ENCODE peak calls at places on chromosomes 7 and 10, in five cellular contexts. F is K562, L is cardiac fibroblast, Q is GM23338, J is left lung. C is an unnamed sample.

GRCh38 chr7:87570178-87570577 is 30.5 kb downstream of the ABCB1 start:
- DNase-seq in F (no peak), L (peak; percentile 1), Q (no peak), J (no peak), C (peak; percentile 73)

GRCh38 chr7:33707427-33707826 is 197.9 kb upstream of the BMPER start:
- DNase-seq in F (no peak), L (no peak), Q (no peak), J (no peak), C (no peak)

GRCh38 chr10:123621910-123622309 is 44.2 kb upstream of the GPR26 start:
- DNase-seq in F (no peak), L (no peak), Q (no peak), J (no peak), C (no peak)

GRCh38 chr7:2019693-2020511 is 212.8 kb downstream of the MAD1L1 start:
- DNase-seq in F (peak; percentile 74), L (peak; percentile 88), Q (no peak), J (peak; percentile 87), C (peak; percentile 100)

GRCh38 chr10:101839421-101840063 is 4.1 kb downstream of the KCNIP2 start:
- DNase-seq in F (peak; percentile 85), L (peak; percentile 48), Q (peak; percentile 82), J (no peak), C (peak; percentile 26)

GRCh38 chr7:12896316-12896715 is 208.9 kb downstream of the ARL4A start:
- DNase-seq in F (no peak), L (no peak), Q (no peak), J (no peak), C (no peak)

GRCh38 chr7:100400656-100401055 is 27.4 kb downstream of the PILRA start:
- DNase-seq in F (peak; percentile 65), L (peak; percentile 14), Q (peak; percentile 72), J (no peak), C (no peak)

GRCh38 chr7:1829111-1829510 is 159.0 kb downstream of the ELFN1 start:
- DNase-seq in F (no peak), L (no peak), Q (no peak), J (peak; percentile 24), C (no peak)

DNA sequence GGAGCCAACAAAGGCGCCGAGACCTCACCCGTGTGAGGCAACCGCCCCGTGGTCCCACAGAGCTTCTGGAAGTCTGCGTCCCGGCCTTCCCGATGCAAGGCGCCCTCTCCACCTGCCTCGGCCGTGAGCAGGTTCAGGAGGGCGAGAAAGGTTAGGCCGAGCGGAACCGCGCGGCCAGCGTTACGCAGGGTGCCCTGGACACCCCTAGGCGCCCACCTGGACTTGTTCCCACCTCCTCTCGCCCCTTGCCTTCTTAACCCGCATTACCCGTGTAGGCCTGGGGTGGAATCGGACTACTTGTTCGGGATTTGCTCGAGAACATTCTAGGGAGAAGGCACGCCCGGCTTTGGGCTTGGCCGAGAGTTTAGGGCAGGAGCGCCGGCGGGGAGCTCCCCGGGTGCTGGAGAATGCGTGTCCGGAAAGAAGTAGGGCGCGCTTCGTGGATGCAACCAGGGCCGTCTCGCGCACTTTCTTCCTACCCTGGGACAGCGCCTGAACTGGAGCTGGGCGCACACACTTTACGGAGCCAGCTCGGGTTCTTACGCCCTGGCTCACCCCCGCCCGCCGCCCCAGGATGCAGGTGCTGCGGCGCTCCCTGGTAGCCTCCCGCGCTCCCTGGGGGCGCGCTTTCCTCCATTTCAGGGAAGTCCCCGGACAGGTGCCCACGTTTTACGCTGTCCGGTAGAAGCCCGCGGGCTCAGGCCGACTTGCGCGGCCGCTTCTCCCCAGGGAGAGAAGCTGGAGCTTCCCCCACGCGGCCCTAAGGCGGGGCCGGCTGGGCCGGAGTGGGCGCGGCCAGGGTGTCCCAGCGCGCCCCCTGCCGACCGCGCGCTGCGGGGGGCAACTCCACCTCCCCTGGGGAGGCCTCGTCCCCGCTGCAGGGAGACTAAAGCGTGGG is 74.5 kb downstream of the INSIG1 start:
- DNase-seq in F (peak; percentile 88), L (no peak), Q (peak; percentile 40), J (no peak), C (no peak)
- TF ChIP-seq CTCF in F (peak; percentile 64), L (no peak), Q (peak; percentile 38), J (peak; percentile 27), C (no peak)

DNA sequence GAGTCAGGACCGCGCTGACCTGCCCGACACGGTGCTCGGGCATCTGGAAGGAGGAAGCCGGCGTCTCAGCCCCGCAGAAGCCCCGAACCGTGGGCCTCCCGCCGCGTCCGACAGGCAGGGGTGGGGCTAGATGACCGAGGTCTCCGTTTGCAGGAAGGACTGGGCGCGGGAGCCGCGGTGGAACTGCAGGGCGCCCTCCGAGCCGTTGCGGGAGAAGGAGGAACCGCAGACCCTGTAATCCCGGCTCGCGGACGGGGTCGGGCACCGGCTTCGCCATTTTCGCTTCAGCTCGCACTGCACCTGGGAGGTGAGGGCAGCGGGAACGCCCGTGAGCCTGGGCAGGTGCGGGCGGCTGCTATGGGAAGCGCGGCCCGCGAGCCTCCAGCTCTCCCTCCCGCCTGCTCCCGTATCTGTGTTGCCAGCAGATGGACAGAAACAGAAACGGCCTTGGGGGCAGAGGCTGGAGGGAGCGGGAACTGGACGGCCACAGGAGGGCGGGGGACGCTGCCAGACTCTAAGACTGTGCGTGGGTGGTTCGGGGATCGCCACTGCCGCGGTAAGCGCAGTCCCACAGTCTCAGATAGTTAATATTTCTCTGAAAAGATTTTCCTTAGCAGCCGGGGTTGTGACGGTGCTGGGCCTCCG is 114.1 kb downstream of the VIPR2 start:
- DNase-seq in F (peak; percentile 90), L (peak; percentile 21), Q (peak; percentile 90), J (no peak), C (peak; percentile 15)
- H3K4me3 ChIP-seq in F (peak overlapping the region; percentile 46), L (peak overlapping the region; percentile 38), Q (peak overlapping the region; percentile 76), J (peak overlapping the region; percentile 42), C (peak overlapping the region; percentile 10)

DNA sequence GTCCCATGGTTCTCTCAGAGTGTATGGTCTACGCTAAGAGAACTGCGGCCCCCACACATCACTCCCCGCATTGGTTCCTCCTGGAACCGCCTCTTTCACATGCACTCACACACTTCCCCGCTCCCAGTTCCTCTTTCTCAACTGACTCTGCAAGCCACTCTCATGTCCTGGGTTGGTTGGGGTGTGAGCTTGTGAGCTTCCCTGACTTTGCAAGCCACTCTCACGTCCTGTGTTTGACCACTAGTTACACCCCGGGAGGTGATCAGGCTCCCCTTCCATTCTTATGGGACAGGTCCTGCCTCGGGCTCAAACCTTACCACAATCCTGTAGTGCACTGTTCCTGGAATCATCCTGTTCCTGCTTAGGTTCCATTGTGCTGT is 105.0 kb downstream of the TRIM24 start:
- DNase-seq in F (no peak), L (no peak), Q (no peak), J (peak; percentile 50), C (no peak)
- TF ChIP-seq CTCF in F (no peak), L (no peak), Q (no peak), J (no peak), C (no peak)

GRCh38 chr10:6056411-6057135 is 5.6 kb downstream of the IL2RA start:
- DNase-seq in F (no peak), L (no peak), Q (no peak), J (no peak), C (no peak)

GRCh38 chr10:6058677-6059475 is 3.3 kb downstream of the IL2RA start:
- DNase-seq in F (no peak), L (no peak), Q (no peak), J (no peak), C (no peak)

GRCh38 chr10:6061056-6061455 is 1.1 kb downstream of the IL2RA start:
- DNase-seq in F (no peak), L (no peak), Q (no peak), J (no peak), C (no peak)

GRCh38 chr10:6062101-6062771 is at the start of gene IL2RA:
- DNase-seq in F (no peak), L (no peak), Q (no peak), J (no peak), C (no peak)

GRCh38 chr10:6059506-6059905 is 2.7 kb downstream of the IL2RA start:
- DNase-seq in F (no peak), L (no peak), Q (no peak), J (no peak), C (no peak)
- H3K4me3 ChIP-seq in F (no peak overlapping the region), L (no peak overlapping the region), Q (no peak overlapping the region), J (no peak overlapping the region), C (no peak overlapping the region)

GRCh38 chr7:108114117-108114841 is 15.9 kb downstream of the LAMB4 start:
- DNase-seq in F (no peak), L (no peak), Q (peak; percentile 81), J (no peak), C (no peak)

GRCh38 chr7:108122181-108122580 is 8.0 kb downstream of the LAMB4 start:
- DNase-seq in F (no peak), L (no peak), Q (no peak), J (no peak), C (no peak)

GRCh38 chr7:108120196-108120595 is 10.0 kb downstream of the LAMB4 start:
- DNase-seq in F (no peak), L (no peak), Q (no peak), J (no peak), C (no peak)

GRCh38 chr7:108120943-108121342 is 9.2 kb downstream of the LAMB4 start:
- DNase-seq in F (no peak), L (peak; percentile 55), Q (no peak), J (no peak), C (no peak)

GRCh38 chr7:108118959-108119358 is 11.2 kb downstream of the LAMB4 start:
- DNase-seq in F (no peak), L (no peak), Q (peak; percentile 61), J (no peak), C (no peak)
- TF ChIP-seq CTCF in F (no peak), L (peak; percentile 7), Q (peak; percentile 56), J (no peak), C (peak; percentile 19)

GRCh38 chr7:27171636-27172387 is 2.3 kb downstream of the HOXA10 start:
- DNase-seq in F (no peak), L (no peak), Q (peak; percentile 52), J (peak; percentile 26), C (peak; percentile 41)

GRCh38 chr7:27173412-27174076 is 576 bp downstream of the HOXA10 start:
- DNase-seq in F (no peak), L (no peak), Q (peak; percentile 48), J (peak; percentile 43), C (no peak)

GRCh38 chr7:27170936-27171635 is 3.0 kb downstream of the HOXA10 start:
- DNase-seq in F (no peak), L (no peak), Q (peak; percentile 44), J (peak; percentile 15), C (peak; percentile 30)

GRCh38 chr7:27172823-27173411 is 1.2 kb downstream of the HOXA10 start:
- DNase-seq in F (no peak), L (no peak), Q (peak; percentile 48), J (peak; percentile 34), C (peak; percentile 71)

DNA sequence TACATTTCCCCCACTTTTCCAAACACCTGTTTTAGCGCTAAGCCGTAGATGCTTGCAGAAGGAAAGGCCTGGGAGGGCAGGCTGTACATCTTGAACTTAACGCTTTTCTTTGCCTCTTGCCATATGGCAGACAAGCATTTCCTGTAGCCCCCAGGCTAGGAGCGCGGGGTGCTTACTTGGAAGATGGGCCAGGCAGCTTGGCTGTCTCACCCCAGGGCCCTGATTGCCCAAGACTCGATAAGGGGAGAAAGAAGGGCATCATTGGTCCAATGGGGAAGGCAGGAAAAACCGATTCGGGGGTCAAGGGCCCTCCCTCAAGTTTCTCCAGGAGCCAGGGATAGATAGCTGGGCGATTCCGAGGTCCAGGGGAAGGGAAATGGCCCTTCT is 1.7 kb downstream of the HOXA10 start:
- DNase-seq in F (no peak), L (no peak), Q (no peak), J (peak; percentile 17), C (peak; percentile 45)
- H3K4me3 ChIP-seq in F (no peak overlapping the region), L (no peak overlapping the region), Q (no peak overlapping the region), J (no peak overlapping the region), C (peak overlapping the region; percentile 60)